ENCODE peak calls at places on chromosomes 16 and 17, in six cellular contexts. One of them, this sample, is unnamed.

GRCh38 chr16:83561876-83562275 is 245.9 kb upstream of the HSBP1 start:
- DNase-seq in GM12892: no peak
- DNase-seq in HepG2: peak; percentile 13
- DNase-seq in K562: peak; percentile 21
- DNase-seq in H1: no peak
- DNase-seq in GM12878: no peak
- DNase-seq in this sample: no peak

GRCh38 chr16:13909872-13910303 is 10.1 kb upstream of the ERCC4 start:
- DNase-seq in HepG2: peak; percentile 92
- DNase-seq in GM12878: no peak
- DNase-seq in H1: no peak
- DNase-seq in K562: no peak
- DNase-seq in GM12892: no peak
- DNase-seq in this sample: no peak

GRCh38 chr16:26058326-26058725 is 366.6 kb downstream of the HS3ST4 start:
- DNase-seq in GM12878: no peak
- DNase-seq in GM12892: no peak
- DNase-seq in H1: no peak
- DNase-seq in HepG2: no peak
- DNase-seq in K562: no peak
- DNase-seq in this sample: no peak

GRCh38 chr17:17515921-17516295 is 19.7 kb upstream of the RASD1 start:
- DNase-seq in GM12878: no peak
- DNase-seq in HepG2: no peak
- DNase-seq in H1: no peak
- DNase-seq in K562: no peak
- DNase-seq in GM12892: no peak
- DNase-seq in this sample: no peak

GRCh38 chr17:15343749-15344148 is 2.4 kb upstream of the TEKT3 start:
- DNase-seq in HepG2: no peak
- DNase-seq in H1: no peak
- DNase-seq in GM12892: no peak
- DNase-seq in K562: no peak
- DNase-seq in GM12878: no peak
- DNase-seq in this sample: no peak

GRCh38 chr16:27749547-27749875 is 199.6 kb downstream of the KATNIP start:
- DNase-seq in K562: no peak
- DNase-seq in GM12878: no peak
- DNase-seq in HepG2: no peak
- DNase-seq in H1: no peak
- DNase-seq in GM12892: no peak
- DNase-seq in this sample: no peak

GRCh38 chr16:66474750-66475199 is 47.7 kb downstream of the BEAN1 start:
- DNase-seq in H1: peak; percentile 33
- DNase-seq in HepG2: no peak
- DNase-seq in K562: no peak
- DNase-seq in GM12878: peak; percentile 9
- DNase-seq in GM12892: peak; percentile 53
- DNase-seq in this sample: peak; percentile 73

GRCh38 chr17:18860161-18860972 is 2.4 kb downstream of the PRPSAP2 start:
- DNase-seq in K562: no peak
- DNase-seq in H1: no peak
- DNase-seq in GM12892: no peak
- DNase-seq in HepG2: no peak
- DNase-seq in GM12878: peak; percentile 79
- DNase-seq in this sample: no peak

GRCh38 chr17:31339906-31340661 is 18.7 kb upstream of the EVI2A start:
- DNase-seq in GM12878: no peak
- DNase-seq in HepG2: no peak
- DNase-seq in H1: no peak
- DNase-seq in K562: peak; percentile 71
- DNase-seq in GM12892: no peak
- DNase-seq in this sample: no peak

GRCh38 chr16:15507299-15507958 is 73.0 kb downstream of the BMERB1 start:
- DNase-seq in HepG2: no peak
- DNase-seq in K562: no peak
- DNase-seq in GM12892: no peak
- DNase-seq in H1: no peak
- DNase-seq in GM12878: no peak
- DNase-seq in this sample: no peak

GRCh38 chr17:12395733-12396354 is 269.8 kb upstream of the MYOCD start:
- DNase-seq in H1: peak; percentile 68
- DNase-seq in GM12892: no peak
- DNase-seq in GM12878: no peak
- DNase-seq in HepG2: peak; percentile 8
- DNase-seq in K562: peak; percentile 55
- DNase-seq in this sample: peak; percentile 7

GRCh38 chr17:76026714-76027158 is 370 bp downstream of the EVPL start:
- DNase-seq in GM12892: no peak
- DNase-seq in K562: no peak
- DNase-seq in GM12878: no peak
- DNase-seq in HepG2: no peak
- DNase-seq in H1: no peak
- DNase-seq in this sample: no peak

GRCh38 chr17:29127840-29128239 is 52.4 kb downstream of the MYO18A start:
- DNase-seq in HepG2: no peak
- DNase-seq in K562: no peak
- DNase-seq in GM12878: no peak
- DNase-seq in GM12892: no peak
- DNase-seq in H1: no peak
- DNase-seq in this sample: no peak

GRCh38 chr17:7217113-7217987 is 2.3 kb downstream of the DLG4 start:
- DNase-seq in H1: peak; percentile 68
- DNase-seq in HepG2: no peak
- DNase-seq in K562: peak; percentile 63
- DNase-seq in GM12878: no peak
- DNase-seq in GM12892: no peak
- DNase-seq in this sample: no peak

GRCh38 chr16:54657058-54657708 is 273.5 kb upstream of the IRX5 start:
- DNase-seq in H1: no peak
- DNase-seq in K562: no peak
- DNase-seq in GM12878: no peak
- DNase-seq in HepG2: no peak
- DNase-seq in GM12892: no peak
- DNase-seq in this sample: no peak

GRCh38 chr17:49637050-49637449 is 40.8 kb downstream of the SPOP start:
- DNase-seq in GM12878: no peak
- DNase-seq in H1: no peak
- DNase-seq in GM12892: no peak
- DNase-seq in HepG2: no peak
- DNase-seq in K562: no peak
- DNase-seq in this sample: no peak

GRCh38 chr17:39099686-39100293 is 51.6 kb downstream of the PLXDC1 start:
- DNase-seq in K562: no peak
- DNase-seq in HepG2: no peak
- DNase-seq in GM12892: no peak
- DNase-seq in H1: no peak
- DNase-seq in GM12878: no peak
- DNase-seq in this sample: no peak

GRCh38 chr17:75087558-75088453 is at the start of gene SLC16A5:
- DNase-seq in H1: peak; percentile 95
- DNase-seq in GM12878: no peak
- DNase-seq in GM12892: peak; percentile 70
- DNase-seq in K562: peak; percentile 88
- DNase-seq in HepG2: peak; percentile 91
- DNase-seq in this sample: peak; percentile 65

GRCh38 chr17:44191941-44192496 is 5.2 kb downstream of the TMUB2 start:
- DNase-seq in HepG2: no peak
- DNase-seq in GM12878: no peak
- DNase-seq in H1: peak; percentile 69
- DNase-seq in GM12892: no peak
- DNase-seq in K562: no peak
- DNase-seq in this sample: no peak
- TF ChIP-seq POLR2A in HepG2: no peak
- TF ChIP-seq POLR2A in GM12878: peak; percentile 29
- TF ChIP-seq POLR2A in H1: peak; percentile 68
- TF ChIP-seq POLR2A in GM12892: no peak
- TF ChIP-seq POLR2A in K562: peak; percentile 55
- TF ChIP-seq POLR2A in this sample: no peak

DNA sequence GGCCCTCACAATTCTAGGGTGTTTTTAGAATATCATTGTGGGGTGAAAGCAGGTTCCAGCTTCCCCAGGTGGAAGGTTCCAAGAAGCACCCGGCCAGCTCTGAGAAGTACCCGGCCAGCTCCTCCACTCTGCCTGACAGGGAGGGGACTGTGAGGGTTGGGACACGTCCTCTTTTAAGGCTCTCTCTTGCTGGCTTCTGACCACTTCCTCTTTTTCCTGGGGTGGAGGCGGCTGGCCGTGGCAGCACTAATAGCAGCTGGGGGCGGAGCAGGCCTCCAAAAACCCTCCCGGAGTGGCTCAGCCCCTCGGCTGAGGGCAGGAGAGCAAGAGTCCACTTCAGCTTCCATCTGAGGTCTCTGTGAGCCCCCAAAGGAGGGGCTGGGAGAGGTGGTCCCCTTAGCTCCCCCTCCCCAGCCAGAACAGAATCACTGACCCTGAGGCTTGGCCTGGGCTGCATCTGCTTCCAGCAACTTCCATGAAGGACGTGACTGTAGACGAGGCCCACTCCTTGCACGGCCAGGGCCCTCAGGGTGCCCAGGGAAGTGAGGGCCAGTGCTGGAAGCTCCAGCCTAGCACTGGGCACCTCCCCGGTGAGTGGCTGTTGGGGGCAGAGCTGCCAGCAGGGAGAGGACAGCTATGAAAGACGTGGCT is 26.7 kb upstream of the PLCG2 start:
- DNase-seq in GM12878: peak; percentile 72
- DNase-seq in HepG2: no peak
- DNase-seq in K562: peak; percentile 84
- DNase-seq in GM12892: peak; percentile 59
- DNase-seq in H1: no peak
- DNase-seq in this sample: peak; percentile 59
- TF ChIP-seq POLR2AphosphoS5 in GM12878: peak; percentile 80
- TF ChIP-seq POLR2AphosphoS5 in HepG2: no peak
- TF ChIP-seq POLR2AphosphoS5 in K562: peak; percentile 73
- TF ChIP-seq POLR2AphosphoS5 in GM12892: peak; percentile 84
- TF ChIP-seq POLR2AphosphoS5 in H1: no peak
- TF ChIP-seq POLR2AphosphoS5 in this sample: peak; percentile 81

DNA sequence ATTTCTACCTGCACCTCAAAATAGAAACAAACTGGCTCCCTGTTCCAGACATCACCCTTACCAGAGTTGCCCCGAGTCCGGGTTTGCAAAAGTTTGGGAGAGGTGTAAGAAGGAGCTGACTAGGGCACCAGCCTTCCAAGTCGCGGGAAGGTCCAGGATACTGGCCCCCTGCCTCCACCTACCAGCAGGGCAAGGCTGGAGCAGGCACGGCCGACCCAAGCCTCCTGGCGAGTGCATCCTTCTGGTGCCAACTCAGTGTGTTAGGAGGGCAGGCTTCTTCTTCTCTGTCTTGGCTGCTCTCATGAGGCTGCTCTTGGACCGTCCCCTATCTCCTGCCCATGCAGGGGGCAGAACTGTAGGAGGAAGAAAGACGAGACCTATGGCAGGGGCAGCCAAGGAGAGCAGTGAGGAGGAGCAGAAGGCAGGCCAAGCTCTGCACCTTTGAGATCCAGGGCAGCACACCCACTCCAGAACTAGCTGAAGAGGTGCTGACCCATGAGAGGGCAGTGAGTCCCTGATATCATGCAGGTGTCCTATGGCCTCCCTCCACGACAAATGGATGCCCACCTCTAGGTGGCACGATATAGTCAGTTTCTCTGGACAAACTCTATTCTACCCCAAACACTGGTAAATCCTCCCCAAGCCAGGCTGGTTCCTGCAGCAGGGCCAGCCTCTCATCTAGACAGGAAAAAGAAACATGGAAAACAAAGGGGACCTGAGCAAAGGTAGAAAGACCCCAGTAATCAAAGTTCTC is 54.4 kb downstream of the CYTH1 start:
- DNase-seq in K562: no peak
- DNase-seq in HepG2: no peak
- DNase-seq in GM12878: no peak
- DNase-seq in H1: no peak
- DNase-seq in GM12892: no peak
- DNase-seq in this sample: no peak
- TF ChIP-seq TAF1 in K562: no peak
- TF ChIP-seq TAF1 in HepG2: no peak
- TF ChIP-seq TAF1 in GM12878: no peak
- TF ChIP-seq TAF1 in H1: no peak
- TF ChIP-seq TAF1 in GM12892: no peak
- TF ChIP-seq TAF1 in this sample: no peak

GRCh38 chr17:57626520-57627210 is 118.4 kb downstream of the CCDC182 start:
- DNase-seq in GM12892: no peak
- DNase-seq in HepG2: peak; percentile 21
- DNase-seq in K562: no peak
- DNase-seq in H1: no peak
- DNase-seq in GM12878: no peak
- DNase-seq in this sample: no peak

GRCh38 chr17:57629470-57629869 is 115.6 kb downstream of the CCDC182 start:
- DNase-seq in HepG2: no peak
- DNase-seq in K562: no peak
- DNase-seq in GM12878: peak; percentile 37
- DNase-seq in H1: no peak
- DNase-seq in GM12892: peak; percentile 67
- DNase-seq in this sample: peak; percentile 66

GRCh38 chr17:57627591-57627990 is 117.5 kb downstream of the CCDC182 start:
- DNase-seq in GM12878: no peak
- DNase-seq in HepG2: no peak
- DNase-seq in K562: no peak
- DNase-seq in H1: no peak
- DNase-seq in GM12892: no peak
- DNase-seq in this sample: no peak

GRCh38 chr17:57629886-57630285 is 115.2 kb downstream of the CCDC182 start:
- DNase-seq in H1: no peak
- DNase-seq in HepG2: no peak
- DNase-seq in GM12892: no peak
- DNase-seq in K562: no peak
- DNase-seq in GM12878: no peak
- DNase-seq in this sample: no peak

GRCh38 chr17:57628421-57628820 is 116.7 kb downstream of the CCDC182 start:
- DNase-seq in HepG2: no peak
- DNase-seq in GM12878: no peak
- DNase-seq in H1: no peak
- DNase-seq in K562: no peak
- DNase-seq in GM12892: no peak
- DNase-seq in this sample: no peak
- TF ChIP-seq POLR2A in HepG2: no peak
- TF ChIP-seq POLR2A in GM12878: no peak
- TF ChIP-seq POLR2A in H1: no peak
- TF ChIP-seq POLR2A in K562: no peak
- TF ChIP-seq POLR2A in GM12892: no peak
- TF ChIP-seq POLR2A in this sample: no peak

DNA sequence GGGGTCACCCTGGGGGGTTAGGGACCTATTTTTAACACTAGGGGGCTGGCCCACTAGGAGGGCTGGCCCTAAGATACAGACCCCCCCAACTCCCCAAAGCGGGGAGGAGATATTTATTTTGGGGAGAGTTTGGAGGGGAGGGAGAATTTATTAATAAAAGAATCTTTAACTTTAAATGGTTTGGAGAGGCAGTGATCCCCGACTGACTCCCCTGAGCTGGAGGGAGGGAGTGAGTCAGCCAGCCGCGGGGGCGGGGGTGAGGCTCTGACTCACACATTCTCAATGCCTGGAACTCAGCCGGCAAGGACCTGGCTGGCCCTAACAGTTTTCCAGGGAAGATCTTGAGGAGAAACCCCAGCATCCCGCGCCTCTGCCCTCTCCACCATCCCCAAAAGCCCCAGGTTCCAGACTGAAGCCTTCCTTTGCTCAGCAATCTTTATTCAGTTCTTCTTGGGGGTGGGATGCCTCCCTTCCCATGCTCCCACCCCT is 1.5 kb downstream of the HCFC1R1 start:
- DNase-seq in K562: peak; percentile 82
- DNase-seq in H1: peak; percentile 79
- DNase-seq in GM12878: no peak
- DNase-seq in GM12892: no peak
- DNase-seq in HepG2: peak; percentile 76
- DNase-seq in this sample: no peak
- TF ChIP-seq POLR2AphosphoS5 in K562: peak; percentile 63
- TF ChIP-seq POLR2AphosphoS5 in H1: no peak
- TF ChIP-seq POLR2AphosphoS5 in GM12878: no peak
- TF ChIP-seq POLR2AphosphoS5 in GM12892: no peak
- TF ChIP-seq POLR2AphosphoS5 in HepG2: no peak
- TF ChIP-seq POLR2AphosphoS5 in this sample: no peak